ENCODE peak calls at places on chromosomes 5 and 9, in four cellular contexts. Y is coronary artery, T is psoas muscle, Q is cardiac muscle cell. I is an unnamed sample.

GRCh38 chr9:134422301-134422700 is 96.0 kb downstream of the RXRA start:
- DNase-seq in T (peak; percentile 85), Q (no peak), Y (no peak), I (peak; percentile 48)

GRCh38 chr9:95506692-95507455 is 9.9 kb downstream of the PTCH1 start:
- DNase-seq in Y (peak; percentile 80), Q (peak; percentile 69), T (peak; percentile 74), I (peak; percentile 55)

GRCh38 chr9:105216440-105217178 is 27.8 kb upstream of the SLC44A1 start:
- DNase-seq in Y (no peak), T (no peak), Q (no peak), I (no peak)

GRCh38 chr9:96154081-96154480 is 147.9 kb downstream of the HSD17B3 start:
- DNase-seq in Y (no peak), Q (no peak), T (no peak), I (no peak)

GRCh38 chr5:138082033-138082432 is 1.8 kb upstream of the WNT8A start:
- DNase-seq in Q (no peak), Y (no peak), T (no peak), I (no peak)

GRCh38 chr5:57783693-57784092 is 301.1 kb upstream of the ACTBL2 start:
- DNase-seq in T (no peak), Q (no peak), Y (no peak), I (no peak)

GRCh38 chr9:7976167-7976755 is 176.7 kb upstream of the DMAC1 start:
- DNase-seq in T (no peak), Y (no peak), Q (no peak), I (no peak)

GRCh38 chr5:132211787-132212186 is 15.9 kb downstream of the P4HA2 start:
- DNase-seq in Y (peak; percentile 53), T (no peak), Q (no peak), I (no peak)

GRCh38 chr9:136078025-136078424 is 17.1 kb downstream of the NACC2 start:
- DNase-seq in T (peak; percentile 16), Q (no peak), Y (no peak), I (no peak)

GRCh38 chr9:4547016-4547415 is 56.7 kb downstream of the SLC1A1 start:
- DNase-seq in T (no peak), Q (no peak), Y (no peak), I (no peak)

GRCh38 chr5:59583151-59583809 is 310.2 kb downstream of the PDE4D start:
- DNase-seq in Q (no peak), Y (no peak), T (no peak), I (no peak)
- H3K4me3 ChIP-seq in Q (no peak overlapping the region), Y (no peak overlapping the region), T (peak overlapping the region; percentile 77), I (no peak overlapping the region)

DNA sequence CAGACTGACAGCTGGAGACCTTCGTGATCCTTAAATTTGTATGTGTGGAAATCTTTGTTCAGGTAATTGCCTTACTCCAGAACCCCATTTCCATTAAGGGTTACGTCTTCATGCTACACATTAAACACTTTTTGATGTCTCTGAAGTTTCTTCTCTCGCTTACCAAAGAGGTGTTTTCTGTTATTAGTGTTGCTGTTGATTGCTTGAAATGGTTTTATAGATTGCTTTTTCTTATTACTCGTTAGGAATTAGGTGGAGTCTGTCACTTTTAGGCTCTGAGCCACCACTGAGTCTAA is 62.3 kb upstream of the PPARGC1B start:
- DNase-seq in Q (no peak), T (no peak), Y (no peak), I (no peak)
- TF ChIP-seq CTCF in Q (no peak), T (no peak), Y (no peak), I (no peak)

DNA sequence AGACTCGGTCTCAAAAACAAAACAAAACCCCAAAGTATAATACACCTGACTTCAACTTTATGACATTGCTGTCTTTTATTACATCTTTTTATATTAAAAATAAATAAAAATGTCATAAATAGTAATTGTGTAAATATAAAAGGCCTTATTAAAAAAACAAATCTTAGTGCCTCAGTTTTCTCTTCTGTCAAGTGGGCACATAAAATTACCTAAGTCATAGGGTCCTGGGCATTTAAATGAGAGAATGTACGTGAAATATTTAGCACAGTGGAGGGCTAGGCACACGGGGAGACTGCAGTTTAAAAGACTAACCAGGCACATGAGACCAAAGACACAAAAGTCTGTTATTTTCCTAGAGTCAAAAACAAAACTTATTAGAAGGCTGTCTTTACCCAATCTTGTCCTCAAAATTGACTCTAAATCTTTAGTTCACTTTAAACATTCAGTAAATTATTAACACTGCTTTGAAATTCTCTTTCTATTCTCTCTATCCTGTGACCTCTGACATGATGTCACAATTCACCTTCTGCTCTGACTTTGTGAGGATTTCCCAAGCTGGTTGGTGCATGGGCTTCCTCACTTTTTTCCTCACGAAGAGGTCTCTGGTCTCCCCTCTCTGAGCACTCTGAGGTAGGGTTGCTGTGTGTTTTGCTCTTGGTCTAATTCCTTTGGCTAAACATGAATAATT is 2.5 kb upstream of the RNF14 start:
- DNase-seq in Y (no peak), T (no peak), Q (no peak), I (no peak)
- H3K4me3 ChIP-seq in Y (no peak overlapping the region), T (no peak overlapping the region), Q (no peak overlapping the region), I (no peak overlapping the region)

GRCh38 chr9:36906492-36906891 is 127.6 kb downstream of the PAX5 start:
- DNase-seq in Q (no peak), Y (no peak), T (no peak), I (no peak)

GRCh38 chr9:36902063-36902735 is 131.9 kb downstream of the PAX5 start:
- DNase-seq in Q (no peak), Y (no peak), T (no peak), I (no peak)

GRCh38 chr9:36902861-36903524 is 131.1 kb downstream of the PAX5 start:
- DNase-seq in T (no peak), Y (no peak), Q (no peak), I (no peak)

GRCh38 chr9:36903541-36904435 is 130.3 kb downstream of the PAX5 start:
- DNase-seq in Y (no peak), Q (no peak), T (no peak), I (no peak)

GRCh38 chr9:36905101-36906066 is 128.7 kb downstream of the PAX5 start:
- DNase-seq in T (no peak), Q (peak; percentile 40), Y (no peak), I (no peak)
- TF ChIP-seq CTCF in T (no peak), Q (peak; percentile 17), Y (no peak), I (no peak)

GRCh38 chr5:73452215-73452614 is 3.6 kb upstream of the FOXD1 start:
- DNase-seq in Q (no peak), Y (no peak), T (no peak), I (no peak)
- H3K4me3 ChIP-seq in Q (no peak overlapping the region), Y (no peak overlapping the region), T (no peak overlapping the region), I (no peak overlapping the region)

DNA sequence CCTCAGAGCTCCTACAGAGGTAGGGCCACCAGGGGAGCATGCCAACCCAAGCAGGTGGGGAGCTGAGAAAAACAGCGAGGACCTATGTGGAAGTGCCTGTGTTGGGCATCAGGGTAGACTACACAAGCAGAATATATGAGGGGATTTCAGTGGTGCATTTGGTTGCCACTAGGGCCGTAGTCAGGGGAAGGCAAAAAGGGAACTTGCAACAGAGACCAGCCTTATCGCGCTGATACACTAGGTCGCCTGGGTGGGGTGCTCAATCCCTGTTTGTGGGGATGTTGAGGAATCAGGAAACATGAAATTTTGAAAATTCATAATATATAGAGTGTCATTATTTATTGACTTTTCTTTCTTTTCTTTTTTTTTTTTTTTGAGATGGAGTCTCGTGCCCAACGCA is 370.9 kb upstream of the PRR16 start:
- DNase-seq in Y (no peak), Q (no peak), T (no peak), I (peak; percentile 28)
- TF ChIP-seq CTCF in Y (no peak), Q (no peak), T (no peak), I (no peak)

GRCh38 chr9:15377625-15378252 is 44.9 kb upstream of the SNAPC3 start:
- DNase-seq in T (no peak), Q (no peak), Y (no peak), I (no peak)
- H3K4me3 ChIP-seq in T (no peak overlapping the region), Q (no peak overlapping the region), Y (no peak overlapping the region), I (no peak overlapping the region)

GRCh38 chr5:153480401-153480800 is 10.1 kb upstream of the GRIA1 start:
- DNase-seq in T (no peak), Y (no peak), Q (no peak), I (no peak)

GRCh38 chr5:153476767-153477166 is 13.7 kb upstream of the GRIA1 start:
- DNase-seq in Q (no peak), Y (no peak), T (no peak), I (no peak)
- TF ChIP-seq CTCF in Q (peak; percentile 18), Y (no peak), T (no peak), I (no peak)

GRCh38 chr5:79694652-79695051 is 5.0 kb downstream of the CMYA5 start:
- DNase-seq in Q (peak; percentile 85), Y (no peak), T (no peak), I (no peak)

GRCh38 chr5:79691007-79691406 is 1.4 kb downstream of the CMYA5 start:
- DNase-seq in Q (no peak), Y (no peak), T (no peak), I (no peak)

GRCh38 chr5:79694183-79694582 is 4.5 kb downstream of the CMYA5 start:
- DNase-seq in Y (no peak), Q (no peak), T (no peak), I (no peak)

GRCh38 chr5:79689541-79690466 is at the start of gene CMYA5:
- DNase-seq in T (peak; percentile 93), Y (no peak), Q (peak; percentile 68), I (peak; percentile 88)

GRCh38 chr5:79692586-79692985 is 3.0 kb downstream of the CMYA5 start:
- DNase-seq in Y (no peak), Q (no peak), T (no peak), I (no peak)
- H3K4me3 ChIP-seq in Y (no peak overlapping the region), Q (peak overlapping the region; percentile 47), T (peak overlapping the region; percentile 82), I (no peak overlapping the region)

I was measured in upper lobe of left lung.